ENCODE peak calls at places on chromosomes 7 and 10, in eight cellular contexts. M, Z, C, S, P, H, A and R are unnamed samples.

GRCh38 chr7:128755816-128756476 is 16.8 kb downstream of the CALU start:
- DNase-seq in S (no peak), H (no peak), Z (no peak), M (no peak), P (no peak), A (no peak), C (no peak), R (no peak)

GRCh38 chr7:92485974-92486373 is 8.2 kb upstream of the ERVW-1 start:
- DNase-seq in M (no peak), Z (no peak), C (no peak), A (no peak), P (no peak), S (no peak), H (no peak), R (no peak)

GRCh38 chr7:141478845-141479244 is 72.4 kb upstream of the AGK start:
- DNase-seq in P (no peak), C (no peak), S (no peak), M (no peak), A (no peak), H (no peak), Z (no peak), R (no peak)

GRCh38 chr7:75872073-75872782 is 6.6 kb upstream of the RHBDD2 start:
- DNase-seq in M (peak; percentile 58), S (peak; percentile 38), A (no peak), C (no peak), P (no peak), H (no peak), Z (no peak), R (peak; percentile 16)

GRCh38 chr7:50865450-50865849 is 82.8 kb upstream of the GRB10 start:
- DNase-seq in Z (no peak), H (no peak), A (no peak), M (no peak), S (no peak), C (no peak), P (no peak), R (no peak)

GRCh38 chr10:110479710-110480109 is 18.0 kb upstream of the DUSP5 start:
- DNase-seq in S (no peak), M (no peak), A (no peak), Z (no peak), H (no peak), P (no peak), C (no peak), R (no peak)

GRCh38 chr10:64115913-64116643 is 594.9 kb downstream of the REEP3 start:
- DNase-seq in S (peak; percentile 62), Z (peak; percentile 59), M (peak; percentile 17), C (peak; percentile 35), A (peak; percentile 53), H (no peak), P (peak; percentile 75), R (peak; percentile 5)

GRCh38 chr10:69439350-69439739 is 11.9 kb upstream of the TSPAN15 start:
- DNase-seq in C (no peak), M (peak; percentile 59), P (no peak), Z (no peak), H (peak; percentile 67), A (peak; percentile 74), S (no peak), R (no peak)

GRCh38 chr7:47352394-47352968 is 229.4 kb downstream of the TNS3 start:
- DNase-seq in S (no peak), C (no peak), P (no peak), H (no peak), M (no peak), Z (no peak), A (peak; percentile 35), R (no peak)

GRCh38 chr10:17910144-17910789 is 41.5 kb upstream of the SLC39A12 start:
- DNase-seq in C (peak; percentile 59), H (peak; percentile 27), S (peak; percentile 81), M (peak; percentile 54), A (peak; percentile 60), P (peak; percentile 81), Z (peak; percentile 73), R (peak; percentile 30)

DNA sequence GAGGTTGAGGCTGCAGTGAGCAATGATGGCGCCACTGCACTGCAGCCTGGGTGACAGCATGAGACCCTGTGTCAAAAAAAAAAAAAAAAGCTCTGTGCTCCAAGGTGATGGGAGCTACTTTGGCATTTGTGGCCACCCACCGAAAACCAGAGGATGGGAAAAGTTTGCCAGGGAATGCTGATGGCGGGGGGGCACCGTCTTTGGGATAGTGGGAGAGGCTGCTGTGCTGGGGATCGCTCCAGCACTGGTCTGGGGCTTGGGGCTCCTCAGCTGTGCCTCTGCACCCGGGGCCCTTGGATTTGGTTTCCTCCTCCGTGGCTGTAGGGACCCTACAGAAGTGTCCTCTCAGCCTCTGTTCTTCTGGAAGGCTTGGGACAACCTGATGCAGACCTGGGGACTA is 11.7 kb upstream of the RAMP3 start:
- DNase-seq in H (no peak), A (no peak), S (no peak), Z (no peak), P (no peak), M (no peak), C (no peak), R (no peak)
- H3K36me3 ChIP-seq in H (no peaks in the 10 kb centered on the region), A (no peaks in the 10 kb centered on the region), S (no peaks in the 10 kb centered on the region), Z (no peaks in the 10 kb centered on the region), P (no peaks in the 10 kb centered on the region), M (no peaks in the 10 kb centered on the region), C (no peaks in the 10 kb centered on the region), R (no peaks in the 10 kb centered on the region)

GRCh38 chr7:73437699-73438416 is 4.3 kb downstream of the FZD9 start:
- DNase-seq in A (no peak), M (no peak), S (no peak), C (no peak), Z (no peak), H (no peak), P (peak; percentile 20), R (no peak)

GRCh38 chr7:73435471-73436009 is 2.0 kb downstream of the FZD9 start:
- DNase-seq in A (no peak), Z (no peak), H (no peak), S (no peak), P (no peak), C (no peak), M (no peak), R (no peak)

GRCh38 chr7:73434701-73435069 is 1.1 kb downstream of the FZD9 start:
- DNase-seq in M (no peak), Z (no peak), C (no peak), A (no peak), P (no peak), H (no peak), S (no peak), R (no peak)

GRCh38 chr7:73437091-73437490 is 3.5 kb downstream of the FZD9 start:
- DNase-seq in Z (no peak), H (no peak), P (no peak), C (no peak), S (no peak), A (no peak), M (no peak), R (no peak)

DNA sequence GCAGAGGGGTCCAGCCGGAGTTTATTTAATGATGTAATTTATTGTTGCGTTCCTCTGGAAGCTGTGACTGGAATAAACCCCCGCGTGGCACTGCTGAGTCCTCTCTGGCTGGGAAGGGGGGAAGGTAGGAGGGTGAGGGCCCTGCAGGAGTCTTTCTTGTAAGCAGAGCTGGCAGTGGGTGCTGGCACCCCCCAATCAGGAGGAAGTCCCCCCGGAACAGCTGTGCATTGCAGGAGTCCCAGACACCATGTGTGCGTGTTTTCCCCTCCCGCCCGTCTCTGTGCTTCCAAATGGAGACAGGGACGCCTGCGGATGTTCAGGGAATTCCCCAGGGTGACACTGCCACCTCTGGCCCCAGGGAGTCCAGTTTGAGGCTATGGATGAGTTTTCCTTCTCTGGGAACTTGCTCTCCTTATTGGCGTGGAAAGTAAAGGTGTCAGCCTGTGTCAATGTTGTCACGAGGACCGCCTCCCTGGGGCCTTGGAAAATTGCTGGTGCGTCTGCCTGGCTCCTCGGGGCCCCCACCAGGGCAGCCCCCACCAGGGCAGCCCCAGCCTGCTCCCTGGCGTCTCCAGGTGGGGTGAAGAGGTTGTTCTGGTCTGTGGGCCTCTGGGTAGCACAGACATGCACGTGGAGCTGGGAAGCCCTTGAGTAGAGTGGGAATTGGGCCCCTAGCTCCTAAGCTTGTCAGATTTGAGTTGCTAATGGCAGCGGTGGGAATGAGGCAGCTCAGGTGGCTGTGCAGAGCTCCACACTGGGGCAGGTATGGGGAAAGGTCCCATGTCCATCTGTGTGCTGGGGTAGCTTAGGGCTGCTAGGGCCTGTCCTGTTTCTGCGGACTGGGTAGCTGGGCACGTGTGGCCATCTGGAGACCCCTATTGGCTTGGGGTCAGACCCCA is 2.7 kb downstream of the FZD9 start:
- DNase-seq in P (no peak), A (no peak), H (no peak), Z (no peak), M (no peak), S (no peak), C (no peak), R (no peak)
- H3K4me3 ChIP-seq in P (no peak overlapping the region), A (no peak overlapping the region), H (no peak overlapping the region), Z (no peak overlapping the region), M (no peak overlapping the region), S (no peak overlapping the region), C (no peak overlapping the region), R (no peak overlapping the region)

GRCh38 chr7:28102778-28103177 is 77.8 kb downstream of the JAZF1 start:
- DNase-seq in M (peak; percentile 87), H (no peak), Z (peak; percentile 47), A (no peak), P (no peak), C (peak; percentile 92), S (no peak), R (no peak)

GRCh38 chr7:28106316-28106957 is 74.2 kb downstream of the JAZF1 start:
- DNase-seq in S (no peak), C (no peak), H (no peak), A (no peak), Z (peak; percentile 41), P (no peak), M (no peak), R (no peak)

GRCh38 chr7:28105234-28105633 is 75.4 kb downstream of the JAZF1 start:
- DNase-seq in A (no peak), P (no peak), M (no peak), H (no peak), S (no peak), Z (peak; percentile 42), C (no peak), R (no peak)

GRCh38 chr7:28104811-28105210 is 75.8 kb downstream of the JAZF1 start:
- DNase-seq in A (no peak), C (no peak), M (no peak), P (no peak), H (no peak), Z (no peak), S (no peak), R (no peak)

DNA sequence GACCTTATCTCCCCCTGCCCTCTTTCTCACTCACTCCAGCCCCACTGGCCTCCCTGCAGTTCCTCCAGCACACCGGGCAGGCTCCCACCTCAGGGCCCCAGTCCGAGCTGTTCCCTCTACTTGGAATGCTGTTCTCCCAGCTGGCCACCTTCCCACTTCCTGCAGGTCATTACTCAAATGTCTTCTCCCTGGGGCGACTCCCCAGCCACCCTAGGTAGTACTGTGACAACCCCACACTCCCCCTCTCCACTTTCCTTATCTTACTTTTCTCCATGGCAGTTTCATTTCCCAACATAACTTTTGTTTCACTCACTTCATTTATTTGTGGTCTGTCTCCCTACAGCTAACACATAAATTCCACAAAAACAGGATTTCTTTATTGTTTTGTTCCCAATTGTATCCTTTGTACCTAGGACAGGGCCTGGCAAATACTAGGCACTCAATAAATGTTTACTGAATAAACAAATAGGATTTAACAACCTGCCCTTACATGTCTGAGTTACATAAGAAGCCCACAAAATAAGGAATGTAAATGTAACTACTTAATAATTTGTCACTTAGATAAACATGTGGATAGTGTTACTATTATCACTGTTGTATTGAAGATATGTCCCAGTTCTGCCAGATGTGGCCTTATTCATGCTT is 76.5 kb downstream of the JAZF1 start:
- DNase-seq in C (no peak), H (peak; percentile 19), S (no peak), M (no peak), P (no peak), A (no peak), Z (no peak), R (no peak)
- H3K4me1 ChIP-seq in C (peaks cover 60% of the 10 kb centered on the region), H (peaks cover 34% of the 10 kb centered on the region), S (no peaks in the 10 kb centered on the region), M (peaks cover 19% of the 10 kb centered on the region), P (peaks cover 24% of the 10 kb centered on the region), A (no peaks in the 10 kb centered on the region), Z (peaks cover 42% of the 10 kb centered on the region), R (peaks cover 61% of the 10 kb centered on the region)

GRCh38 chr7:94418851-94419250 is 24.2 kb downstream of the COL1A2 start:
- DNase-seq in S (no peak), Z (no peak), P (no peak), C (no peak), M (no peak), H (no peak), A (no peak), R (no peak)
- H3K36me3 ChIP-seq in S (no peaks in the 10 kb centered on the region), Z (no peaks in the 10 kb centered on the region), P (peaks cover 34% of the 10 kb centered on the region), C (no peaks in the 10 kb centered on the region), M (no peaks in the 10 kb centered on the region), H (no peaks in the 10 kb centered on the region), A (no peaks in the 10 kb centered on the region), R (peaks cover 100% of the 10 kb centered on the region)